ENCODE peak calls at places on chromosomes 7 and 10, in six cellular contexts. One of them, this sample, is unnamed.

GRCh38 chr7:152521420-152522337 is 85.9 kb upstream of the KMT2C start:
- DNase-seq in lower leg skin: no peak
- DNase-seq in lower lobe of right lung: no peak
- DNase-seq in chondrocyte: no peak
- DNase-seq in NB4: no peak
- DNase-seq in colonic mucosa: peak
- DNase-seq in this sample: no peak

GRCh38 chr7:107581387-107582013 is 1.5 kb downstream of the BCAP29 start:
- DNase-seq in lower lobe of right lung: no peak
- DNase-seq in chondrocyte: no peak
- DNase-seq in colonic mucosa: no peak
- DNase-seq in lower leg skin: no peak
- DNase-seq in NB4: no peak
- DNase-seq in this sample: no peak

GRCh38 chr7:150986099-150986512 is 4.7 kb upstream of the NOS3 start:
- DNase-seq in NB4: peak
- DNase-seq in chondrocyte: no peak
- DNase-seq in colonic mucosa: peak
- DNase-seq in lower lobe of right lung: no peak
- DNase-seq in lower leg skin: no peak
- DNase-seq in this sample: no peak

GRCh38 chr10:83427101-83427500 is 712.2 kb upstream of the GHITM start:
- DNase-seq in chondrocyte: no peak
- DNase-seq in colonic mucosa: no peak
- DNase-seq in lower lobe of right lung: no peak
- DNase-seq in lower leg skin: no peak
- DNase-seq in NB4: no peak
- DNase-seq in this sample: no peak

GRCh38 chr7:21345361-21345760 is 82.5 kb upstream of the SP4 start:
- DNase-seq in chondrocyte: no peak
- DNase-seq in NB4: no peak
- DNase-seq in lower leg skin: no peak
- DNase-seq in colonic mucosa: no peak
- DNase-seq in lower lobe of right lung: no peak
- DNase-seq in this sample: no peak

GRCh38 chr7:130877236-130877635 is 143.2 kb upstream of the KLF14 start:
- DNase-seq in NB4: no peak
- DNase-seq in chondrocyte: no peak
- DNase-seq in colonic mucosa: no peak
- DNase-seq in lower lobe of right lung: no peak
- DNase-seq in lower leg skin: no peak
- DNase-seq in this sample: no peak

GRCh38 chr10:34875061-34875460 is 60.0 kb upstream of the PARD3 start:
- DNase-seq in chondrocyte: no peak
- DNase-seq in lower leg skin: peak
- DNase-seq in colonic mucosa: no peak
- DNase-seq in NB4: no peak
- DNase-seq in lower lobe of right lung: no peak
- DNase-seq in this sample: no peak

GRCh38 chr7:134089446-134089845 is 37.7 kb upstream of the LRGUK start:
- DNase-seq in NB4: peak
- DNase-seq in chondrocyte: no peak
- DNase-seq in colonic mucosa: no peak
- DNase-seq in lower lobe of right lung: no peak
- DNase-seq in lower leg skin: no peak
- DNase-seq in this sample: no peak

GRCh38 chr10:91856637-91857036 is 52.6 kb downstream of the FGFBP3 start:
- DNase-seq in lower leg skin: no peak
- DNase-seq in colonic mucosa: no peak
- DNase-seq in lower lobe of right lung: no peak
- DNase-seq in chondrocyte: no peak
- DNase-seq in NB4: peak
- DNase-seq in this sample: no peak

GRCh38 chr10:110395350-110396283 is 90.9 kb upstream of the SMNDC1 start:
- DNase-seq in chondrocyte: no peak
- DNase-seq in lower lobe of right lung: no peak
- DNase-seq in colonic mucosa: peak
- DNase-seq in lower leg skin: no peak
- DNase-seq in NB4: no peak
- DNase-seq in this sample: no peak

GRCh38 chr10:122362621-122363020 is 11.9 kb upstream of the PLEKHA1 start:
- DNase-seq in lower leg skin: no peak
- DNase-seq in chondrocyte: no peak
- DNase-seq in colonic mucosa: no peak
- DNase-seq in lower lobe of right lung: no peak
- DNase-seq in NB4: no peak
- DNase-seq in this sample: no peak

GRCh38 chr10:101060951-101061813 is 607 bp upstream of the KAZALD1 start:
- DNase-seq in chondrocyte: no peak
- DNase-seq in NB4: peak
- DNase-seq in lower leg skin: peak
- DNase-seq in colonic mucosa: peak
- DNase-seq in lower lobe of right lung: peak
- DNase-seq in this sample: peak

GRCh38 chr7:36884863-36885262 is 160.6 kb upstream of the AOAH start:
- DNase-seq in lower lobe of right lung: no peak
- DNase-seq in lower leg skin: no peak
- DNase-seq in chondrocyte: no peak
- DNase-seq in colonic mucosa: no peak
- DNase-seq in NB4: no peak
- DNase-seq in this sample: no peak

GRCh38 chr10:46541017-46541661 is 15.3 kb downstream of the GPRIN2 start:
- DNase-seq in colonic mucosa: peak
- DNase-seq in lower lobe of right lung: peak
- DNase-seq in NB4: no peak
- DNase-seq in chondrocyte: peak
- DNase-seq in lower leg skin: peak
- DNase-seq in this sample: no peak

GRCh38 chr10:4825868-4826787 is at the start of gene AKR1E2:
- DNase-seq in NB4: peak
- DNase-seq in chondrocyte: peak
- DNase-seq in lower leg skin: peak
- DNase-seq in colonic mucosa: peak
- DNase-seq in lower lobe of right lung: peak
- DNase-seq in this sample: peak

GRCh38 chr7:135342887-135343286 is 109.2 kb downstream of the STRA8 start:
- DNase-seq in lower leg skin: no peak
- DNase-seq in NB4: no peak
- DNase-seq in colonic mucosa: no peak
- DNase-seq in chondrocyte: no peak
- DNase-seq in lower lobe of right lung: no peak
- DNase-seq in this sample: no peak

GRCh38 chr7:35729061-35729783 is 34.3 kb upstream of the HERPUD2 start:
- DNase-seq in colonic mucosa: no peak
- DNase-seq in chondrocyte: no peak
- DNase-seq in lower leg skin: no peak
- DNase-seq in NB4: peak
- DNase-seq in lower lobe of right lung: no peak
- DNase-seq in this sample: no peak

GRCh38 chr10:128936392-128936791 is 530.6 kb upstream of the MGMT start:
- DNase-seq in lower leg skin: no peak
- DNase-seq in colonic mucosa: no peak
- DNase-seq in chondrocyte: no peak
- DNase-seq in lower lobe of right lung: no peak
- DNase-seq in NB4: no peak
- DNase-seq in this sample: no peak

GRCh38 chr10:2745666-2746065 is 321.7 kb upstream of the PFKP start:
- DNase-seq in lower lobe of right lung: no peak
- DNase-seq in chondrocyte: no peak
- DNase-seq in NB4: no peak
- DNase-seq in lower leg skin: no peak
- DNase-seq in colonic mucosa: no peak
- DNase-seq in this sample: no peak

GRCh38 chr10:33157108-33157507 is 177.4 kb downstream of the NRP1 start:
- DNase-seq in lower leg skin: no peak
- DNase-seq in colonic mucosa: no peak
- DNase-seq in lower lobe of right lung: no peak
- DNase-seq in chondrocyte: no peak
- DNase-seq in NB4: peak
- DNase-seq in this sample: no peak

GRCh38 chr10:33153266-33153967 is 181.1 kb downstream of the NRP1 start:
- DNase-seq in chondrocyte: no peak
- DNase-seq in NB4: no peak
- DNase-seq in colonic mucosa: no peak
- DNase-seq in lower leg skin: no peak
- DNase-seq in lower lobe of right lung: no peak
- DNase-seq in this sample: no peak

GRCh38 chr10:33153968-33154327 is 180.5 kb downstream of the NRP1 start:
- DNase-seq in lower lobe of right lung: no peak
- DNase-seq in NB4: no peak
- DNase-seq in chondrocyte: no peak
- DNase-seq in lower leg skin: no peak
- DNase-seq in colonic mucosa: no peak
- DNase-seq in this sample: no peak

GRCh38 chr10:33154590-33154989 is 179.9 kb downstream of the NRP1 start:
- DNase-seq in lower leg skin: no peak
- DNase-seq in chondrocyte: no peak
- DNase-seq in lower lobe of right lung: no peak
- DNase-seq in NB4: no peak
- DNase-seq in colonic mucosa: no peak
- DNase-seq in this sample: no peak

GRCh38 chr10:33155720-33156638 is 178.5 kb downstream of the NRP1 start:
- DNase-seq in lower lobe of right lung: no peak
- DNase-seq in NB4: peak
- DNase-seq in chondrocyte: no peak
- DNase-seq in lower leg skin: no peak
- DNase-seq in colonic mucosa: no peak
- DNase-seq in this sample: no peak
- TF ChIP-seq CTCF in lower lobe of right lung: peak
- TF ChIP-seq CTCF in NB4: peak
- TF ChIP-seq CTCF in chondrocyte: peak
- TF ChIP-seq CTCF in lower leg skin: no peak
- TF ChIP-seq CTCF in colonic mucosa: peak
- TF ChIP-seq CTCF in this sample: peak

GRCh38 chr10:22219308-22219707 is 1.5 kb upstream of the EBLN1 start:
- DNase-seq in colonic mucosa: no peak
- DNase-seq in lower leg skin: no peak
- DNase-seq in lower lobe of right lung: no peak
- DNase-seq in NB4: no peak
- DNase-seq in chondrocyte: no peak
- DNase-seq in this sample: no peak

GRCh38 chr10:22222236-22223190 is 4.7 kb upstream of the EBLN1 start:
- DNase-seq in chondrocyte: no peak
- DNase-seq in lower lobe of right lung: no peak
- DNase-seq in NB4: no peak
- DNase-seq in colonic mucosa: no peak
- DNase-seq in lower leg skin: no peak
- DNase-seq in this sample: no peak

GRCh38 chr10:22217842-22218241 is at the start of gene EBLN1:
- DNase-seq in lower lobe of right lung: no peak
- DNase-seq in chondrocyte: no peak
- DNase-seq in lower leg skin: no peak
- DNase-seq in NB4: no peak
- DNase-seq in colonic mucosa: no peak
- DNase-seq in this sample: no peak

GRCh38 chr10:22218448-22218847 is 633 bp upstream of the EBLN1 start:
- DNase-seq in chondrocyte: no peak
- DNase-seq in colonic mucosa: no peak
- DNase-seq in lower leg skin: no peak
- DNase-seq in NB4: no peak
- DNase-seq in lower lobe of right lung: no peak
- DNase-seq in this sample: no peak
- TF ChIP-seq CTCF in chondrocyte: peak
- TF ChIP-seq CTCF in colonic mucosa: no peak
- TF ChIP-seq CTCF in lower leg skin: no peak
- TF ChIP-seq CTCF in NB4: no peak
- TF ChIP-seq CTCF in lower lobe of right lung: no peak
- TF ChIP-seq CTCF in this sample: peak

DNA sequence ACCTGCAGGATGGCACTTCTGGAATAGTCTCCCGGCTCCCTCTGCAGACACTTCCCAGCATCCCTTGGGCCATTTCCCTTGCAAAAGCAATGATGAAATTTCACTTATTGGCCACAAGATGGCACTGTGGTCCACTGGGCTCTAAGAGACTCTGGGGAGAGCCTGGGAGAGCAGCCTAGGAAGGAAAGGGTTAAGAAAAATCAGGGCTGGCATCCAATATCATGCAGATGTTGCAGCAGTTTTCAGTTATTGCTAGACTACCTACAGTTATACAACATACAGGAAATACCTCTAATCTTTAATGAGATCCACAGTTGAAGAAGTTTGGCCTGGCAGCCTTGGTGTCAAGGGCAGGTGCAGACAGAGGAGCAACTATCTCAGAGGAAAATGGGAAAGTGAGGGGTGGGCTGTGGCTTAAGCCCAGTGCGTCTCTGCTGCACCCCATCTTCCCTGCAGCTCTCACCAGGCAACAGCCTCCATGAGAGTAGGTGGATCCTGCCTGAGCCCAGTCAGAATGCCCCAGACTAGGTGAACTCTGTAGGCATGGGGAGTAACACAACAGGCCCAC is 100.2 kb upstream of the PRSS58 start:
- DNase-seq in lower leg skin: peak
- DNase-seq in lower lobe of right lung: no peak
- DNase-seq in NB4: peak
- DNase-seq in chondrocyte: no peak
- DNase-seq in colonic mucosa: peak
- DNase-seq in this sample: no peak
- TF ChIP-seq CTCF in lower leg skin: no peak
- TF ChIP-seq CTCF in lower lobe of right lung: peak
- TF ChIP-seq CTCF in NB4: peak
- TF ChIP-seq CTCF in chondrocyte: peak
- TF ChIP-seq CTCF in colonic mucosa: peak
- TF ChIP-seq CTCF in this sample: peak

DNA sequence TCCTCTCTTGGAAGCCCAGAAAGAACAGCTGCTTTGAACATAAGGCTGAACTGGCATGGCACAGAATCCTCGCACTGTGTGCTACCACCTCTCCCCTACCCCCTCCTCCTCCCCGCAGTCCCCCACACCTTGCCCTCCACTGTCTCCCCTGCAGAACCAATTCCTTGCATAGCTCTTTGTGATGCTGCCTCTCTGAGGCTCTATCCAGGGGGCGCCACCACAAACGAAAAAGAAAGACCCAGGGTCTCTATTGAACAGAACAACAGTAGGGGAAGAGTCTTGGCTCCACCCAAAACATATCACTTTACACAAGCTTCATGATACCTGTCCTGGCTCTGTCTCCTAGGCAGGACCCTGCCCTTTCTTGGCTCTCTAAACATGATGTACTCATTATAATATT is 26.2 kb upstream of the EBLN1 start:
- DNase-seq in chondrocyte: no peak
- DNase-seq in lower lobe of right lung: no peak
- DNase-seq in colonic mucosa: no peak
- DNase-seq in NB4: peak
- DNase-seq in lower leg skin: no peak
- DNase-seq in this sample: no peak
- TF ChIP-seq CTCF in chondrocyte: peak
- TF ChIP-seq CTCF in lower lobe of right lung: no peak
- TF ChIP-seq CTCF in colonic mucosa: no peak
- TF ChIP-seq CTCF in NB4: peak
- TF ChIP-seq CTCF in lower leg skin: no peak
- TF ChIP-seq CTCF in this sample: no peak

This sample was measured in osteocyte.